ENCODE peak calls at places on chromosomes 11 and 22, in six cellular contexts. K is lower leg skin, F is fibroblast of the conjunctiva, A is right cardiac atrium, Q is osteoblast, X is amygdala. C is an unnamed sample.

GRCh38 chr11:60594998-60595637 is 79.9 kb downstream of the MS4A13 start:
- DNase-seq in F (no peak), K (no peak), A (no peak), Q (no peak), X (no peak), C (no peak)

GRCh38 chr11:126926376-126926791 is 74.2 kb downstream of the KIRREL3 start:
- DNase-seq in K (no peak), Q (no peak), X (no peak), F (no peak), A (peak; percentile 57), C (no peak)

GRCh38 chr11:96875772-96876171 is 486.0 kb downstream of the JRKL start:
- DNase-seq in X (no peak), K (no peak), A (no peak), F (no peak), Q (no peak), C (no peak)

GRCh38 chr11:134943544-134943943 is 531.5 kb upstream of the B3GAT1 start:
- DNase-seq in Q (no peak), K (no peak), F (no peak), A (no peak), X (no peak), C (no peak)

GRCh38 chr11:125165664-125166346 is 1.3 kb downstream of the PKNOX2 start:
- DNase-seq in A (no peak), K (no peak), F (no peak), Q (peak; percentile 97), X (no peak), C (no peak)

GRCh38 chr22:42437488-42438292 is 5.5 kb upstream of the NFAM1 start:
- DNase-seq in K (peak; percentile 56), Q (peak; percentile 96), F (peak; percentile 10), X (peak; percentile 35), A (peak; percentile 89), C (peak; percentile 78)

GRCh38 chr11:10295056-10295901 is 1.3 kb upstream of the SBF2 start:
- DNase-seq in X (no peak), F (no peak), K (no peak), Q (no peak), A (no peak), C (no peak)

GRCh38 chr11:12053606-12054361 is 45.4 kb upstream of the DKK3 start:
- DNase-seq in K (no peak), A (no peak), F (peak; percentile 75), X (no peak), Q (peak; percentile 88), C (no peak)

GRCh38 chr11:29214833-29215232 is 802.0 kb downstream of the KCNA4 start:
- DNase-seq in K (no peak), Q (no peak), A (no peak), X (no peak), F (no peak), C (no peak)

GRCh38 chr22:27998511-27999410 is 79.7 kb upstream of the PITPNB start:
- DNase-seq in Q (peak; percentile 81), F (no peak), K (no peak), A (peak; percentile 57), X (no peak), C (no peak)

GRCh38 chr11:96197221-96197620 is 145.8 kb downstream of the MAML2 start:
- DNase-seq in X (no peak), A (no peak), K (no peak), F (no peak), Q (no peak), C (no peak)

GRCh38 chr22:20523118-20523983 is 15.9 kb downstream of the MED15 start:
- DNase-seq in A (no peak), K (no peak), X (no peak), F (no peak), Q (peak; percentile 71), C (no peak)

GRCh38 chr11:19821412-19821875 is 108.8 kb downstream of the NAV2 start:
- DNase-seq in K (no peak), F (no peak), Q (no peak), X (no peak), A (no peak), C (no peak)

GRCh38 chr11:8085006-8085645 is 4.1 kb downstream of the TUB start:
- DNase-seq in K (no peak), Q (peak; percentile 69), F (no peak), X (no peak), A (no peak), C (no peak)

GRCh38 chr22:22670076-22670795 is 25.8 kb downstream of the GGTLC2 start:
- DNase-seq in F (no peak), Q (no peak), X (no peak), K (no peak), A (no peak), C (no peak)

GRCh38 chr11:86919557-86920210 is 35.5 kb downstream of the FZD4 start:
- DNase-seq in X (no peak), K (no peak), F (peak; percentile 70), A (no peak), Q (peak; percentile 52), C (no peak)

GRCh38 chr11:69473520-69473894 is 8.0 kb upstream of the LINC01488 start:
- DNase-seq in K (no peak), Q (peak; percentile 84), A (peak; percentile 22), F (no peak), X (no peak), C (no peak)

GRCh38 chr11:126891556-126892217 is 108.9 kb downstream of the KIRREL3 start:
- DNase-seq in A (peak; percentile 86), Q (peak; percentile 69), K (no peak), X (no peak), F (no peak), C (no peak)

GRCh38 chr11:105456950-105457349 is 152.9 kb upstream of the GRIA4 start:
- DNase-seq in Q (no peak), A (no peak), K (no peak), F (no peak), X (no peak), C (no peak)

GRCh38 chr11:24697722-24698121 is 200.9 kb downstream of the LUZP2 start:
- DNase-seq in F (no peak), K (no peak), Q (no peak), X (no peak), A (no peak), C (no peak)

GRCh38 chr22:44594951-44595350 is 96.9 kb upstream of the RTL6 start:
- DNase-seq in X (no peak), A (no peak), K (no peak), Q (no peak), F (no peak), C (no peak)

GRCh38 chr11:113862430-113862829 is 12.9 kb downstream of the USP28 start:
- DNase-seq in A (no peak), Q (peak; percentile 75), X (no peak), K (no peak), F (no peak), C (no peak)

GRCh38 chr11:76269661-76270322 is 63.5 kb upstream of the WNT11 start:
- DNase-seq in X (no peak), A (peak; percentile 84), K (no peak), F (no peak), Q (peak; percentile 11), C (no peak)

GRCh38 chr22:50507421-50507990 is at the start of gene LMF2:
- DNase-seq in Q (peak; percentile 100), A (peak; percentile 96), X (peak; percentile 99), K (peak; percentile 89), F (no peak), C (peak; percentile 94)

GRCh38 chr22:39254122-39254521 is 9.3 kb upstream of the PDGFB start:
- DNase-seq in F (no peak), Q (no peak), A (no peak), X (no peak), K (no peak), C (no peak)

GRCh38 chr11:1387961-1388762 is 1.6 kb upstream of the BRSK2 start:
- DNase-seq in F (no peak), A (peak; percentile 41), Q (peak; percentile 82), X (no peak), K (no peak), C (no peak)

GRCh38 chr11:44518968-44519550 is 46.4 kb upstream of the CD82 start:
- DNase-seq in F (no peak), K (no peak), A (no peak), X (no peak), Q (no peak), C (no peak)

GRCh38 chr11:33912405-33913361 is 20.8 kb upstream of the LMO2 start:
- DNase-seq in X (no peak), F (peak; percentile 84), K (no peak), Q (peak; percentile 90), A (peak; percentile 62), C (no peak)

GRCh38 chr11:67494371-67495233 is 10.6 kb downstream of the PITPNM1 start:
- DNase-seq in F (no peak), Q (peak; percentile 53), X (no peak), A (no peak), K (no peak), C (no peak)

GRCh38 chr22:37501610-37502341 is 15.6 kb upstream of the MFNG start:
- DNase-seq in Q (peak; percentile 99), K (no peak), A (peak; percentile 88), X (no peak), F (peak; percentile 47), C (peak; percentile 91)

GRCh38 chr11:68812526-68812925 is 29.2 kb downstream of the CPT1A start:
- DNase-seq in F (no peak), X (no peak), Q (no peak), K (peak; percentile 39), A (peak; percentile 77), C (no peak)

GRCh38 chr11:2428322-2428795 is 16.0 kb downstream of the TRPM5 start:
- DNase-seq in X (no peak), F (peak; percentile 4), K (peak; percentile 66), Q (peak; percentile 98), A (peak; percentile 91), C (peak; percentile 90)

GRCh38 chr11:82680252-82680651 is 53.4 kb downstream of the FAM181B start:
- DNase-seq in F (no peak), Q (no peak), K (no peak), X (no peak), A (no peak), C (no peak)

GRCh38 chr11:10326080-10326964 is 21.4 kb downstream of the ADM start:
- DNase-seq in F (no peak), Q (no peak), X (no peak), K (no peak), A (peak; percentile 79), C (peak; percentile 83)

GRCh38 chr11:2691991-2692841 is 7.6 kb downstream of the KCNQ1OT1 start:
- DNase-seq in A (no peak), F (no peak), K (no peak), Q (peak; percentile 59), X (no peak), C (no peak)

GRCh38 chr11:121886005-121886739 is 229.8 kb downstream of the BLID start:
- DNase-seq in Q (no peak), A (peak; percentile 82), X (no peak), F (no peak), K (peak; percentile 19), C (no peak)

GRCh38 chr22:44212936-44213335 is 32.2 kb downstream of the PARVG start:
- DNase-seq in K (no peak), X (no peak), F (no peak), Q (no peak), A (no peak), C (no peak)

GRCh38 chr11:70862093-70862492 is 390.3 kb downstream of the SHANK2 start:
- DNase-seq in X (no peak), F (no peak), K (no peak), A (no peak), Q (no peak), C (no peak)

C was measured in stomach.